ENCODE peak calls at places on chromosomes 2 and 18, in six cellular contexts. One of them, this sample, is unnamed.

GRCh38 chr2:168243061-168243460 is 4.3 kb downstream of the STK39 start:
- DNase-seq in neuronal stem cell: no peak
- DNase-seq in trophoblast cell: no peak
- DNase-seq in H1: no peak
- DNase-seq in mesenchymal stem cell: no peak
- DNase-seq in IMR-90: no peak
- DNase-seq in this sample: no peak

GRCh38 chr2:181258761-181259160 is 198.4 kb upstream of the ITGA4 start:
- DNase-seq in neuronal stem cell: no peak
- DNase-seq in trophoblast cell: peak
- DNase-seq in H1: no peak
- DNase-seq in mesenchymal stem cell: peak
- DNase-seq in IMR-90: peak
- DNase-seq in this sample: no peak

GRCh38 chr2:85772019-85772745 is 18.4 kb downstream of the ATOH8 start:
- DNase-seq in neuronal stem cell: peak
- DNase-seq in trophoblast cell: peak
- DNase-seq in H1: peak
- DNase-seq in mesenchymal stem cell: peak
- DNase-seq in IMR-90: peak
- DNase-seq in this sample: peak

GRCh38 chr2:192162392-192163042 is 32.2 kb downstream of the TMEFF2 start:
- DNase-seq in neuronal stem cell: peak
- DNase-seq in trophoblast cell: peak
- DNase-seq in H1: peak
- DNase-seq in mesenchymal stem cell: peak
- DNase-seq in IMR-90: peak
- DNase-seq in this sample: peak

GRCh38 chr2:109702250-109702985 is 88.3 kb downstream of the SOWAHC start:
- DNase-seq in neuronal stem cell: no peak
- DNase-seq in trophoblast cell: no peak
- DNase-seq in H1: no peak
- DNase-seq in mesenchymal stem cell: peak
- DNase-seq in IMR-90: peak
- DNase-seq in this sample: no peak

GRCh38 chr18:50986360-50987087 is 18.7 kb downstream of the ELAC1 start:
- DNase-seq in neuronal stem cell: no peak
- DNase-seq in trophoblast cell: peak
- DNase-seq in H1: no peak
- DNase-seq in mesenchymal stem cell: peak
- DNase-seq in IMR-90: peak
- DNase-seq in this sample: no peak

GRCh38 chr2:29014811-29015414 is 33.8 kb downstream of the TOGARAM2 start:
- DNase-seq in neuronal stem cell: no peak
- DNase-seq in trophoblast cell: no peak
- DNase-seq in H1: no peak
- DNase-seq in mesenchymal stem cell: no peak
- DNase-seq in IMR-90: peak
- DNase-seq in this sample: no peak

GRCh38 chr2:10597956-10598355 is 91.8 kb downstream of the NOL10 start:
- DNase-seq in neuronal stem cell: no peak
- DNase-seq in trophoblast cell: peak
- DNase-seq in H1: no peak
- DNase-seq in mesenchymal stem cell: no peak
- DNase-seq in IMR-90: no peak
- DNase-seq in this sample: no peak

GRCh38 chr2:65366595-65367125 is 65.7 kb downstream of the SPRED2 start:
- DNase-seq in neuronal stem cell: no peak
- DNase-seq in trophoblast cell: peak
- DNase-seq in H1: no peak
- DNase-seq in mesenchymal stem cell: peak
- DNase-seq in IMR-90: peak
- DNase-seq in this sample: no peak

GRCh38 chr18:7524786-7525185 is 42.3 kb upstream of the PTPRM start:
- DNase-seq in neuronal stem cell: no peak
- DNase-seq in trophoblast cell: no peak
- DNase-seq in H1: no peak
- DNase-seq in mesenchymal stem cell: peak
- DNase-seq in IMR-90: no peak
- DNase-seq in this sample: no peak

GRCh38 chr18:22930089-22930713 is 2.9 kb upstream of the RBBP8 start:
- DNase-seq in neuronal stem cell: peak
- DNase-seq in trophoblast cell: peak
- DNase-seq in H1: peak
- DNase-seq in mesenchymal stem cell: peak
- DNase-seq in IMR-90: peak
- DNase-seq in this sample: peak

GRCh38 chr2:24822049-24822706 is 29.0 kb downstream of the CENPO start:
- DNase-seq in neuronal stem cell: no peak
- DNase-seq in trophoblast cell: no peak
- DNase-seq in H1: no peak
- DNase-seq in mesenchymal stem cell: no peak
- DNase-seq in IMR-90: no peak
- DNase-seq in this sample: peak

GRCh38 chr2:124024491-124025348 is at the start of gene CNTNAP5:
- DNase-seq in neuronal stem cell: peak
- DNase-seq in trophoblast cell: peak
- DNase-seq in H1: peak
- DNase-seq in mesenchymal stem cell: peak
- DNase-seq in IMR-90: no peak
- DNase-seq in this sample: peak

GRCh38 chr2:207786956-207787516 is 17.3 kb upstream of the FZD5 start:
- DNase-seq in neuronal stem cell: no peak
- DNase-seq in trophoblast cell: peak
- DNase-seq in H1: no peak
- DNase-seq in mesenchymal stem cell: no peak
- DNase-seq in IMR-90: no peak
- DNase-seq in this sample: no peak

GRCh38 chr2:35347561-35347960 is 1008.0 kb upstream of the CRIM1 start:
- DNase-seq in neuronal stem cell: no peak
- DNase-seq in trophoblast cell: no peak
- DNase-seq in H1: no peak
- DNase-seq in mesenchymal stem cell: no peak
- DNase-seq in IMR-90: no peak
- DNase-seq in this sample: no peak

GRCh38 chr2:180927030-180927686 is 53.2 kb upstream of the UBE2E3 start:
- DNase-seq in neuronal stem cell: no peak
- DNase-seq in trophoblast cell: no peak
- DNase-seq in H1: no peak
- DNase-seq in mesenchymal stem cell: no peak
- DNase-seq in IMR-90: peak
- DNase-seq in this sample: no peak

GRCh38 chr2:121804340-121804739 is 48.9 kb downstream of the TSN start:
- DNase-seq in neuronal stem cell: no peak
- DNase-seq in trophoblast cell: no peak
- DNase-seq in H1: no peak
- DNase-seq in mesenchymal stem cell: no peak
- DNase-seq in IMR-90: peak
- DNase-seq in this sample: peak

GRCh38 chr2:203804766-203805484 is 62.6 kb upstream of the CTLA4 start:
- DNase-seq in neuronal stem cell: no peak
- DNase-seq in trophoblast cell: no peak
- DNase-seq in H1: no peak
- DNase-seq in mesenchymal stem cell: no peak
- DNase-seq in IMR-90: peak
- DNase-seq in this sample: no peak

GRCh38 chr2:32008811-32009478 is 1.9 kb downstream of the MEMO1 start:
- DNase-seq in neuronal stem cell: peak
- DNase-seq in trophoblast cell: peak
- DNase-seq in H1: no peak
- DNase-seq in mesenchymal stem cell: peak
- DNase-seq in IMR-90: peak
- DNase-seq in this sample: no peak

GRCh38 chr2:9360701-9361100 is 62.6 kb downstream of the ITGB1BP1 start:
- DNase-seq in neuronal stem cell: no peak
- DNase-seq in trophoblast cell: no peak
- DNase-seq in H1: no peak
- DNase-seq in mesenchymal stem cell: no peak
- DNase-seq in IMR-90: no peak
- DNase-seq in this sample: no peak

GRCh38 chr2:177044686-177045085 is 167.9 kb upstream of the HNRNPA3 start:
- DNase-seq in neuronal stem cell: no peak
- DNase-seq in trophoblast cell: no peak
- DNase-seq in H1: no peak
- DNase-seq in mesenchymal stem cell: no peak
- DNase-seq in IMR-90: no peak
- DNase-seq in this sample: no peak

GRCh38 chr2:227717687-227718567 is at the start of gene SLC19A3:
- DNase-seq in neuronal stem cell: peak
- DNase-seq in trophoblast cell: peak
- DNase-seq in H1: peak
- DNase-seq in mesenchymal stem cell: peak
- DNase-seq in IMR-90: peak
- DNase-seq in this sample: peak

GRCh38 chr2:240564191-240564570 is 4.0 kb downstream of the DUSP28 start:
- DNase-seq in neuronal stem cell: no peak
- DNase-seq in trophoblast cell: no peak
- DNase-seq in H1: peak
- DNase-seq in mesenchymal stem cell: no peak
- DNase-seq in IMR-90: no peak
- DNase-seq in this sample: peak

GRCh38 chr18:9575558-9575957 is 38.8 kb downstream of the PPP4R1 start:
- DNase-seq in neuronal stem cell: peak
- DNase-seq in trophoblast cell: peak
- DNase-seq in H1: peak
- DNase-seq in mesenchymal stem cell: peak
- DNase-seq in IMR-90: peak
- DNase-seq in this sample: peak

GRCh38 chr2:120466704-120467054 is 120.7 kb downstream of the INHBB start:
- DNase-seq in neuronal stem cell: no peak
- DNase-seq in trophoblast cell: no peak
- DNase-seq in H1: no peak
- DNase-seq in mesenchymal stem cell: no peak
- DNase-seq in IMR-90: no peak
- DNase-seq in this sample: no peak

DNA sequence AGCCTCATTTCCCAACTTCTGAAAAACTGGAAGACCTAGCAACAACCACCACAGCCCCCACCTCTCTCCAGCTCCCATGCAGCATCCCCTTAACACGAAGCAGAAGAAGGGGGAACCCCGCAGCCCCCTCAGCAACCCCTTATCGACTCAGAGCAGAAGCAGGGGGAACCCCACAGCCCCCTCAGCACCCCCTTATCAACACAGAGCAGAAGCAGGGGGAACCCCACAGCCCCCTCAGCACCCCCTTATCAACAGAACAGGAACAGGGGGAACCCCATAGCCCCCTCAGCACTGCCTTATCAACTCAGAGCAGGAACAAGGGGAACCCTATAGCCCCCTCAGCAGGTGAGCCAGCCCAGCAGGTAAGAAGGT is 6.7 kb downstream of the SLC66A2 start:
- DNase-seq in neuronal stem cell: no peak
- DNase-seq in trophoblast cell: no peak
- DNase-seq in H1: no peak
- DNase-seq in mesenchymal stem cell: no peak
- DNase-seq in IMR-90: no peak
- DNase-seq in this sample: peak
- H3K4ac ChIP-seq in neuronal stem cell: no peak
- H3K4ac ChIP-seq in trophoblast cell: no peak
- H3K4ac ChIP-seq in H1: no peak
- H3K4ac ChIP-seq in mesenchymal stem cell: no peak
- H3K4ac ChIP-seq in IMR-90: no peak
- H3K4ac ChIP-seq in this sample: no peak

DNA sequence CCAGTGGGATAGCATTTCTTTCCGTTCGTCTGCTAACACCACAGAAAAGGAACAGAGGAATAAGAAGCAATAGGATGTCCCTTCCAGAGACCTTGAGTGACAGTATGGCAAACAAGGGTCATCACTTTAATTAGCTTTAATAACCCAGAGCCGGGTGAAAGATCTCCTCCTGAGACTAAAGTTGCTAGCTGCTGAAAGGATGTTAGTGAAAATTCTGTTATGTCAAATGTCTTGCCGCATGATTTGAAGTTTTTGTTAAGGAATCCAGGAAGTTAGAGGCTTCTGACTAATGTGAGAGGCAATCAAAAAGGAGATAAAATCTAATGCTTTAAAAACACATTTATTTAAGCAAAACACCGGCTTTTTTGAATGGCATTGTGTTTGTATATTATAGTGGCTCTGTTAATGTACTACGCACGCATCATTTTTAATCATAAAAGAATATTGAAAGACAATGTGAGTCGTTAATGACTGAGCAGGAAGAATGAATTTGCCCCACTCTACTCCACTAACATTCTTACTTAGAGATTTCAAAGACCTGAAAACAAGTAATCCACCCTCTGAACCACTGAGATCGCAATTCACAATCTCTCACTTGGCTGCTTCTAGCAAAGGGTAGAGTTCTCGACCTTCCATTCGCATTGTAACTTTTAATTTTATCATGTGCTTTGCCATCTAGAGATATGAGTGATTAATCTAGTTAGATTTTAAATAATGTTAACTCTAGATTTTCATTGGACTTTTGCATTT is 536.6 kb downstream of the LRRTM4 start:
- DNase-seq in neuronal stem cell: peak
- DNase-seq in trophoblast cell: no peak
- DNase-seq in H1: no peak
- DNase-seq in mesenchymal stem cell: peak
- DNase-seq in IMR-90: no peak
- DNase-seq in this sample: no peak
- H3K14ac ChIP-seq in neuronal stem cell: no peak
- H3K14ac ChIP-seq in trophoblast cell: no peak
- H3K14ac ChIP-seq in H1: no peak
- H3K14ac ChIP-seq in mesenchymal stem cell: no peak
- H3K14ac ChIP-seq in IMR-90: no peak
- H3K14ac ChIP-seq in this sample: no peak

GRCh38 chr2:239372835-239373234 is 28.0 kb downstream of the HDAC4 start:
- DNase-seq in neuronal stem cell: no peak
- DNase-seq in trophoblast cell: no peak
- DNase-seq in H1: peak
- DNase-seq in mesenchymal stem cell: no peak
- DNase-seq in IMR-90: no peak
- DNase-seq in this sample: no peak
- H4K8ac ChIP-seq in neuronal stem cell: peak
- H4K8ac ChIP-seq in trophoblast cell: no peak
- H4K8ac ChIP-seq in H1: no peak
- H4K8ac ChIP-seq in mesenchymal stem cell: no peak
- H4K8ac ChIP-seq in IMR-90: no peak
- H4K8ac ChIP-seq in this sample: no peak

DNA sequence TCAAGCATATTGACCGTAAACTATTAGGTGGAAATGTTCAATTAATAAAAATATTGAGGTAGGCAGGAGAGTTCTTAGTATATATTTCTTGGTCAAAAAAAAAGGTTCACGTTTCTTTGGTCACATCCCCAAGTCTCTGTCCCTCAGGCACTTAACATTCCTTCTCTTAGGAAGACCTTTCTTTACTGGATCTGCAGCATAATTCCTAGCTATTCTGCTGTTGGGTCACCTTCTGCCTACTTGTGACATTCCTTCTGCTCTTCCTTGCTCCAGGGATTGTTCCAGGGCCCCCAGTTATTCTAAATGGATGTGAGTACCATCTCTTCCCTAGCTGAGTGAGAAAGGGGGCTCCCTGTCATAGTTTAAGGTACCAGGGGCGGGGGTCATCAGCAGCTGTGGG is 4.2 kb downstream of the UGP2 start:
- DNase-seq in neuronal stem cell: no peak
- DNase-seq in trophoblast cell: peak
- DNase-seq in H1: no peak
- DNase-seq in mesenchymal stem cell: peak
- DNase-seq in IMR-90: no peak
- DNase-seq in this sample: no peak
- H3K4ac ChIP-seq in neuronal stem cell: no peak
- H3K4ac ChIP-seq in trophoblast cell: peak
- H3K4ac ChIP-seq in H1: no peak
- H3K4ac ChIP-seq in mesenchymal stem cell: no peak
- H3K4ac ChIP-seq in IMR-90: no peak
- H3K4ac ChIP-seq in this sample: no peak